ENCODE peak calls at places on chromosomes 11 and 22, in four cellular contexts. P is fibroblast of lung; S is GM04503; G is stimulated activated CD8-positive, alpha-beta memory T cell treated with anti-CD3 and anti-CD28 coated beads, Interleukin-2, amount 100 ng/mL, for 1 hour. Y is an unnamed sample.

GRCh38 chr11:132140056-132140455 is 769.6 kb downstream of the NTM start:
- DNase-seq in P (no peak), S (no peak), G (no peak), Y (no peak)

GRCh38 chr11:67285541-67286498 is 3.3 kb upstream of the ANKRD13D start:
- DNase-seq in P (no peak), S (no peak), G (no peak), Y (no peak)

GRCh38 chr11:96197221-96197620 is 145.8 kb downstream of the MAML2 start:
- DNase-seq in P (peak), S (no peak), G (no peak), Y (no peak)

GRCh38 chr11:67289226-67289650 is at the start of gene ANKRD13D:
- DNase-seq in P (no peak), S (no peak), G (no peak), Y (no peak)

GRCh38 chr11:17778956-17779860 is 44.6 kb downstream of the KCNC1 start:
- DNase-seq in P (no peak), S (no peak), G (no peak), Y (no peak)

GRCh38 chr22:35400335-35400680 is 368 bp downstream of the MCM5 start:
- DNase-seq in P (peak), S (no peak), G (no peak), Y (no peak)

GRCh38 chr11:26867286-26867685 is 126.6 kb upstream of the FIBIN start:
- DNase-seq in P (no peak), S (no peak), G (no peak), Y (no peak)

GRCh38 chr11:1563697-1564534 is 8.2 kb downstream of the DUSP8 start:
- DNase-seq in P (no peak), S (no peak), G (no peak), Y (no peak)

GRCh38 chr11:118265954-118266353 is 1.9 kb upstream of the MPZL2 start:
- DNase-seq in P (no peak), S (no peak), G (no peak), Y (peak)

GRCh38 chr22:44331881-44332714 is 19.3 kb upstream of the SHISAL1 start:
- DNase-seq in P (peak), S (no peak), G (no peak), Y (peak)

Y was measured in HT1080.